ENCODE peak calls at places on chromosomes 4 and X, in six cellular contexts. S, G, Q, B, C and T are unnamed samples.

GRCh38 chr4:101264993-101265815 is 82.1 kb downstream of the PPP3CA start:
- DNase-seq in S (no peak), G (no peak), Q (no peak), B (no peak), C (no peak), T (no peak)

GRCh38 chr4:15717126-15717525 is 14.3 kb downstream of the BST1 start:
- DNase-seq in S (no peak), G (peak), Q (peak), B (no peak), C (peak), T (no peak)

GRCh38 chr4:170198742-170199141 is 109.0 kb upstream of the AADAT start:
- DNase-seq in S (no peak), G (no peak), Q (no peak), B (no peak), C (no peak), T (no peak)

GRCh38 chrX:47093248-47093647 is 15.0 kb downstream of the RGN start:
- DNase-seq in S (no peak), G (no peak), Q (peak), B (no peak), C (peak), T (no peak)

GRCh38 chr4:174663254-174663653 is 141.0 kb upstream of the HPGD start:
- DNase-seq in S (no peak), G (no peak), Q (peak), B (no peak), C (peak), T (no peak)

GRCh38 chr4:1863297-1864033 is 7.5 kb upstream of the LETM1 start:
- DNase-seq in S (no peak), G (no peak), Q (no peak), B (no peak), C (no peak), T (no peak)

GRCh38 chr4:82493721-82494425 is 63.5 kb downstream of the ENOPH1 start:
- DNase-seq in S (no peak), G (peak), Q (no peak), B (peak), C (peak), T (no peak)

GRCh38 chrX:139566981-139567380 is 36.4 kb downstream of the F9 start:
- DNase-seq in S (no peak), G (no peak), Q (no peak), B (no peak), C (no peak), T (no peak)

GRCh38 chr4:27019766-27020165 is 159.1 kb downstream of the STIM2 start:
- DNase-seq in S (no peak), G (no peak), Q (no peak), B (no peak), C (no peak), T (no peak)

GRCh38 chrX:88613338-88613737 is 133.7 kb upstream of the CPXCR1 start:
- DNase-seq in S (peak), G (no peak), Q (peak), B (no peak), C (no peak), T (peak)

GRCh38 chrX:88612870-88613329 is 134.1 kb upstream of the CPXCR1 start:
- DNase-seq in S (no peak), G (no peak), Q (peak), B (no peak), C (no peak), T (peak)
- TF ChIP-seq CTCF in S (no peak), G (no peak), Q (no peak), B (no peak), C (no peak), T (no peak)

GRCh38 chrX:153635788-153636668 is 11.0 kb upstream of the DUSP9 start:
- DNase-seq in S (peak), G (no peak), Q (peak), B (no peak), C (no peak), T (peak)
- TF ChIP-seq CTCF in S (peak), G (peak), Q (peak), B (peak), C (peak), T (no peak)

GRCh38 chr4:22510750-22511149 is 5.1 kb downstream of the ADGRA3 start:
- DNase-seq in S (no peak), G (no peak), Q (no peak), B (no peak), C (no peak), T (no peak)
- TF ChIP-seq CTCF in S (no peak), G (no peak), Q (no peak), B (no peak), C (no peak), T (no peak)

GRCh38 chr4:8019396-8020365 is 80.0 kb upstream of the AFAP1 start:
- DNase-seq in S (no peak), G (no peak), Q (no peak), B (no peak), C (no peak), T (no peak)

GRCh38 chr4:8022767-8023695 is 83.4 kb upstream of the AFAP1 start:
- DNase-seq in S (no peak), G (no peak), Q (no peak), B (no peak), C (no peak), T (no peak)

GRCh38 chr4:8023696-8024033 is 84.0 kb upstream of the AFAP1 start:
- DNase-seq in S (no peak), G (no peak), Q (no peak), B (no peak), C (no peak), T (no peak)

GRCh38 chr4:8024073-8024786 is 84.6 kb upstream of the AFAP1 start:
- DNase-seq in S (no peak), G (no peak), Q (no peak), B (no peak), C (no peak), T (no peak)

GRCh38 chr4:8021796-8022195 is 82.1 kb upstream of the AFAP1 start:
- DNase-seq in S (no peak), G (no peak), Q (no peak), B (no peak), C (no peak), T (no peak)
- TF ChIP-seq CTCF in S (no peak), G (peak), Q (peak), B (peak), C (peak), T (no peak)

DNA sequence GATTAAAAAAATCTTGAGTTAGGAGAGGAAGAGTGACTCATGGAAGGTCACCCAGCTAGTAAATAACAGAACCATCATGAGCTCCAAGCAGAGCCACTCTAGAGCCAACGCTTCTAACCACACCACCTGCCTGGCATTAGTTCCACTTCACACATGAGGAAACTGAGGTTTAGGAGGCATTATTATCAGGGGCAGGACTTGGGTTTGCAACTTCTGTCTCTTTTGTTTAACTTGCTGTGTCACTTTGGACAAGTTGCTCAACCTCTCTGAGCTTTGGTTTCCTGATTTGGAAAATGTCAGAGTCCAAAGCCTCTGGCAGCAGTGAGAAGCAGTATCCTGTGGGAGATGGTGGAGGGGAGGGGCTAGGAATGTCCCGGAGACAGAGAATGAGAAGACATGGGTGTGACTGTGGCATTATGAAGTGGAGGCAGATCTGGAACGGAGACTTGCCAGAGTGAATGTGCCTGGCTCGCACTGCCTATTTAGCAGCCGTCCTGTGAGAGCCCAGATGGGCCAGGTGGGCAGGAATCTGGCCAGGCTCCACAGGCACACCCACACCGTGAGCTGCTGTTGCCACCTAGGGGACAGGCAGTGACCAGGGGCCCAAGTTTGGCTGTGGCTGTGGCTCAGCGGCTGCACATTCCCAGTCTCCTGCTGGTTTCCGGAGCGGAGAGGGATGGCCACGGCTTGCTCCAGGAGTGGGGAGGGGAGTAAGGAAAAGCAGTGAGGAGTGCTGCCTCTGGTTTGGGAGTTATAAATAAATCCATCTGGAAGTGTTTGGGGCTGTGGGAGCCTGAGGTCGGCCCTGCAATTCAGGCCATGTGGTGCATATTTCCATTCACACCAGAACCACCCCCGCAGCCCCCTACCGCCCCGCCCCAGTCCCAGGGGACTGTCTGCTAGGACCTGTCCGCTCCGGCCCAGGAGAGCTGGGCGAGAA is 93.4 kb downstream of the NHSL2 start:
- DNase-seq in S (peak), G (peak), Q (peak), B (no peak), C (no peak), T (peak)
- TF ChIP-seq CTCF in S (peak), G (peak), Q (no peak), B (peak), C (no peak), T (peak)

GRCh38 chrX:131854586-131854985 is 168.5 kb upstream of the STK26 start:
- DNase-seq in S (no peak), G (no peak), Q (peak), B (no peak), C (no peak), T (no peak)
- TF ChIP-seq CTCF in S (peak), G (no peak), Q (no peak), B (no peak), C (peak), T (no peak)

DNA sequence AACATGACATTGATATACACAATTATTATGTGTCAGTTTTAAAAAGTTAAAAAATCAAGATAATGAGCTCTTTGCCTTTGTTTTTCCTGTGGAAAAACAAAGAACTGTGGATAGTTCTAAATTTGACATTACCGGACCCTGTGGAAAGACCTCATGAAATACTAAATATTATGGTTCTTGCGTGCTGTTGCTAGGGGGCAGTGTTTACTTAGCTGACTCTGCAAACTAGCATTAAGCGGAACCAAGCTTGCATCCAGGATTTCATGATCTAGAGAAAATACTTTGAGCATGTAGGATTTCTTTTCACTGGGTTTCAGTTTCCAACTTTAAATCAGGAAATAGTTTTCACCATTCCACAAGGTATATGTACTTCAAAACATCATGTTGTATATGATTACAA is 33.6 kb downstream of the CLCN4 start:
- DNase-seq in S (no peak), G (no peak), Q (peak), B (no peak), C (peak), T (no peak)
- TF ChIP-seq CTCF in S (peak), G (peak), Q (peak), B (peak), C (peak), T (no peak)

GRCh38 chr4:154719087-154719486 is 24.7 kb upstream of the LRAT start:
- DNase-seq in S (no peak), G (no peak), Q (peak), B (no peak), C (no peak), T (no peak)
- TF ChIP-seq CTCF in S (no peak), G (no peak), Q (no peak), B (no peak), C (no peak), T (no peak)